ENCODE peak calls at places on chromosomes 2 and 18, in seven cellular contexts. K, N, Q, W, I, L and X are unnamed samples.

GRCh38 chr18:11518788-11519685 is 90.4 kb upstream of the SLC35G4 start:
- DNase-seq in I (no peak), Q (peak; percentile 20), K (peak; percentile 71), L (peak; percentile 65), N (peak; percentile 69), W (peak; percentile 67), X (peak; percentile 80)

GRCh38 chr2:46690825-46691224 is 211.5 kb downstream of the TMEM247 start:
- DNase-seq in N (no peak), I (no peak), W (no peak), Q (peak; percentile 61), L (peak; percentile 87), K (no peak), X (no peak)

GRCh38 chr18:9239708-9240107 is 94.9 kb upstream of the TWSG1 start:
- DNase-seq in N (no peak), K (no peak), W (no peak), Q (no peak), I (no peak), L (no peak), X (no peak)

GRCh38 chr2:73203055-73203681 is 794 bp downstream of the NOTO start:
- DNase-seq in I (no peak), K (no peak), Q (no peak), W (no peak), L (peak; percentile 5), N (no peak), X (no peak)

GRCh38 chr2:46871976-46872381 is 43.6 kb downstream of the MCFD2 start:
- DNase-seq in Q (no peak), K (no peak), W (no peak), N (peak; percentile 26), L (no peak), I (no peak), X (no peak)

GRCh38 chr2:38155-38554 is 8.2 kb downstream of the FAM110C start:
- DNase-seq in I (no peak), W (no peak), K (no peak), Q (no peak), L (no peak), N (no peak), X (no peak)

GRCh38 chr18:32258558-32259204 is 68.8 kb downstream of the MEP1B start:
- DNase-seq in K (no peak), N (no peak), W (no peak), Q (no peak), L (no peak), I (no peak), X (no peak)

GRCh38 chr2:29952973-29953372 is 31.6 kb upstream of the ALK start:
- DNase-seq in K (no peak), I (no peak), Q (no peak), W (no peak), L (no peak), N (no peak), X (no peak)

GRCh38 chr2:39581866-39582265 is 83.9 kb upstream of the TMEM178A start:
- DNase-seq in K (no peak), N (no peak), I (no peak), W (no peak), Q (no peak), L (no peak), X (no peak)

GRCh38 chr2:13616656-13617055 is 899.9 kb downstream of the TRIB2 start:
- DNase-seq in K (no peak), Q (no peak), W (no peak), I (no peak), N (no peak), L (no peak), X (no peak)

GRCh38 chr2:178250429-178250828 is 56.1 kb downstream of the OSBPL6 start:
- DNase-seq in I (no peak), K (no peak), W (no peak), N (no peak), L (no peak), Q (no peak), X (no peak)

GRCh38 chr2:27115485-27115884 is 3.4 kb downstream of the CGREF1 start:
- DNase-seq in K (no peak), W (no peak), N (no peak), Q (no peak), L (no peak), I (no peak), X (no peak)

GRCh38 chr2:24231461-24231881 is 56.6 kb downstream of the FAM228A start:
- DNase-seq in K (no peak), W (no peak), L (no peak), I (no peak), Q (no peak), N (no peak), X (no peak)

GRCh38 chr18:59917422-59917821 is 17.6 kb downstream of the PMAIP1 start:
- DNase-seq in N (no peak), L (no peak), Q (no peak), W (no peak), K (no peak), I (no peak), X (no peak)

GRCh38 chr2:39455826-39456225 is 18.7 kb upstream of the MAP4K3 start:
- DNase-seq in K (no peak), W (no peak), L (no peak), Q (no peak), I (no peak), N (no peak), X (no peak)

GRCh38 chr2:31011565-31011964 is 126.7 kb downstream of the GALNT14 start:
- DNase-seq in W (no peak), Q (no peak), N (no peak), L (no peak), I (no peak), K (no peak), X (no peak)

GRCh38 chr18:56565596-56566355 is 72.6 kb downstream of the TXNL1 start:
- DNase-seq in L (peak; percentile 89), K (no peak), N (no peak), Q (peak; percentile 72), W (no peak), I (no peak), X (no peak)

GRCh38 chr2:168819829-168820489 is 17.5 kb downstream of the NOSTRIN start:
- DNase-seq in W (no peak), N (no peak), Q (no peak), I (no peak), K (no peak), L (no peak), X (no peak)

GRCh38 chr18:79532690-79533058 is 136.9 kb downstream of the NFATC1 start:
- DNase-seq in Q (no peak), N (no peak), I (no peak), W (no peak), K (no peak), L (no peak), X (no peak)

GRCh38 chr2:48902521-48902920 is 147.0 kb upstream of the LHCGR start:
- DNase-seq in K (no peak), Q (no peak), N (no peak), W (no peak), L (no peak), I (no peak), X (no peak)

GRCh38 chr2:55929476-55929875 is 5.9 kb upstream of the EFEMP1 start:
- DNase-seq in W (no peak), L (no peak), N (no peak), Q (no peak), I (no peak), K (no peak), X (no peak)

GRCh38 chr2:60553992-60554648 is 666 bp upstream of the BCL11A start:
- DNase-seq in W (peak; percentile 79), K (peak; percentile 50), L (no peak), Q (no peak), N (peak; percentile 23), I (no peak), X (no peak)

GRCh38 chr2:110674620-110675555 is 3.0 kb downstream of the BUB1 start:
- DNase-seq in W (no peak), Q (no peak), I (peak; percentile 98), N (peak; percentile 58), L (peak; percentile 49), K (peak; percentile 95), X (peak; percentile 76)

GRCh38 chr2:234528410-234529150 is 31.7 kb upstream of the ARL4C start:
- DNase-seq in K (no peak), I (no peak), Q (no peak), N (no peak), L (no peak), W (no peak), X (no peak)
- TF ChIP-seq CTCF in K (no peak), I (no peak), Q (no peak), N (no peak), L (no peak), W (no peak), X (no peak)

DNA sequence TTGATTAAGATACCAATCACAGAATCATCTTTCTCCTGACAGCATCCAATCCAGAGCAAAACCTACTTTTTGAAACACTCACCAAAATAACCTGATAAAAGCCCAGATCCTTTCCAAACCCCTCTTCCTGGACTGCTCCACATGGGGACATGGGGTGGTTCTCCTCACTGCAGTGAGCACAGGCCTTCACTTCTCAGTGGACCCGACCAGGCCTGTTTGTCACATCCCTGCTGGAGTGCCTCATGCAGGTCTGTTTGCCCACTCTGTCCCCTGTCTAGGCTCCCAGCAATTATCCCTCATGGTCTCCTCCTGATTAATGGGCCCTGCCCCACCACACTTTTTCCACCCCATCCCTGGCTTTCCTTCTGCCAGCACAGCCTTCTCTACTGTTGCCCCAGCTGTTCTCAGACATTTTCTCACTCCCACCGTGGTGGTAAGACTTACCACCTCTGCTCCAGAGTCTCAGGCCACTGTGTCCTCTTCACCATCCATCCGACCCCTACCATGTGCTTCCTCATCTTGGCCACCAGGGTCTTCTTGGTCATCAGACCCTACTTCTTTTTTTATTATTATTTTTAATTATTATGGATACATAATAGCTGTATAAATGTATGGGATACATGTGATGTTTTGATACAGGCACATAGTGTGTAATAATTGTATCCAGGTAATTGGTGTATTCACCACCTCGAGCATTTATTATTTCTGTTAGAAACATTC is 21.1 kb downstream of the MRPL30 start:
- DNase-seq in N (no peak), K (no peak), Q (no peak), W (no peak), L (no peak), I (no peak), X (no peak)
- TF ChIP-seq CTCF in N (peak; percentile 33), K (no peak), Q (peak; percentile 20), W (no peak), L (no peak), I (no peak), X (no peak)

DNA sequence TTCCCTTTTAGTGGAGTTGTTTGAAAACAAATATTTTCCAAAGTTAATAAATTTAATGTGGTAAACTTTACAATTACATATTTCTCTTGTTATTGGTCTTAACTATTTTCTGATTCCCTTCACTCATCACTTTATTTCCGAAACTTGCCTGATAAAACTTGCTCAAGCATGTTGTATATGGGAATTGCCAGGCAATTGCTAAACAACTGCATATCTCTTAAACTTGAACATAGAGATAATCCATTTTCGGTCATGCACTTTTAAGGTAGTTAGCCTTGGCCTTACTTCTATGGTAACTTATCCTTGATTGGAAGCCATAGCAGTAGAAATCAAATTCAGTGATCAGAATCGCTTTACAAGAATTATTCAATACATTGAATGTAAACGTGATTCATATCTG is 674.5 kb downstream of the IRS1 start:
- DNase-seq in Q (no peak), L (peak; percentile 32), K (no peak), I (no peak), W (no peak), N (no peak), X (no peak)
- TF ChIP-seq CTCF in Q (no peak), L (no peak), K (no peak), I (no peak), W (no peak), N (no peak), X (no peak)

DNA sequence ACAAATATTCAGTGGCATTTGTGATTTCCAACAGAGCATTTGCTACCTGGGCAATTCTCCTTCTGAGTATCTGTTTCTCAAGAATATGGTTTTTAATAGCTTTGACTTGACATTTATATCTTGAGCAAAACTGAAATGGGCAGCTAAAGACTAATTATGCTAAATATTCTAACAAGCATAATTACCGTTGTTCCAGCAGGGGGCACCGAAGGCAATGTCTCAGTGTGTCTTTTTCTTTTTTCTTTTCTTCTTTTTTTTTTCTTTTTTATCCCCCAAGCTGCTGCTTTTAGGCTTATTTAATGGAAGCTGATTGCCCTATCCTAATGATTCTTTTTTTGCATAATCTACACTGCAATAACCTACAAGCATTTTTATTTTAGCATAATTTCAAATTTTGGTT is 138.9 kb upstream of the NABP1 start:
- DNase-seq in L (peak; percentile 44), W (no peak), Q (no peak), N (peak; percentile 63), I (no peak), K (peak; percentile 42), X (no peak)
- TF ChIP-seq CTCF in L (peak; percentile 60), W (no peak), Q (peak; percentile 76), N (peak; percentile 67), I (peak; percentile 22), K (peak; percentile 61), X (peak; percentile 8)